ENCODE peak calls at places on chromosomes 1 and 21, in seven cellular contexts. One of them, this sample, is unnamed.

GRCh38 chr1:203547771-203548421 is 53.9 kb downstream of the OPTC start:
- DNase-seq in HEK293T: no peak
- DNase-seq in right atrium auricular region: no peak
- DNase-seq in tibial artery: no peak
- DNase-seq in GM03348: no peak
- DNase-seq in T-cell: no peak
- DNase-seq in uterus: no peak
- DNase-seq in this sample: no peak

GRCh38 chr1:58896211-58897183 is 112.7 kb upstream of the JUN start:
- DNase-seq in HEK293T: no peak
- DNase-seq in right atrium auricular region: no peak
- DNase-seq in tibial artery: peak
- DNase-seq in GM03348: no peak
- DNase-seq in T-cell: no peak
- DNase-seq in uterus: peak
- DNase-seq in this sample: peak

GRCh38 chr1:33972676-33973395 is 109.0 kb downstream of the HMGB4 start:
- DNase-seq in HEK293T: no peak
- DNase-seq in right atrium auricular region: no peak
- DNase-seq in tibial artery: peak
- DNase-seq in GM03348: peak
- DNase-seq in T-cell: no peak
- DNase-seq in uterus: no peak
- DNase-seq in this sample: no peak

GRCh38 chr1:241934843-241935242 is 22.7 kb upstream of the BECN2 start:
- DNase-seq in HEK293T: no peak
- DNase-seq in right atrium auricular region: no peak
- DNase-seq in tibial artery: no peak
- DNase-seq in GM03348: no peak
- DNase-seq in T-cell: no peak
- DNase-seq in uterus: no peak
- DNase-seq in this sample: peak

GRCh38 chr1:29523531-29523930 is 287.2 kb downstream of the PTPRU start:
- DNase-seq in HEK293T: no peak
- DNase-seq in right atrium auricular region: no peak
- DNase-seq in tibial artery: peak
- DNase-seq in GM03348: no peak
- DNase-seq in T-cell: no peak
- DNase-seq in uterus: no peak
- DNase-seq in this sample: peak

GRCh38 chr1:38772953-38773352 is 86.6 kb downstream of the RRAGC start:
- DNase-seq in HEK293T: no peak
- DNase-seq in right atrium auricular region: no peak
- DNase-seq in tibial artery: no peak
- DNase-seq in GM03348: no peak
- DNase-seq in T-cell: no peak
- DNase-seq in uterus: no peak
- DNase-seq in this sample: no peak

GRCh38 chr1:159942700-159943640 is 2.4 kb downstream of the IGSF9 start:
- DNase-seq in HEK293T: no peak
- DNase-seq in right atrium auricular region: no peak
- DNase-seq in tibial artery: peak
- DNase-seq in GM03348: no peak
- DNase-seq in T-cell: no peak
- DNase-seq in uterus: no peak
- DNase-seq in this sample: no peak

GRCh38 chr21:43775795-43776430 is at the start of gene CSTB:
- DNase-seq in HEK293T: peak
- DNase-seq in right atrium auricular region: peak
- DNase-seq in tibial artery: peak
- DNase-seq in GM03348: peak
- DNase-seq in T-cell: peak
- DNase-seq in uterus: peak
- DNase-seq in this sample: peak

GRCh38 chr1:229336345-229336744 is 6.5 kb downstream of the CCSAP start:
- DNase-seq in HEK293T: no peak
- DNase-seq in right atrium auricular region: no peak
- DNase-seq in tibial artery: no peak
- DNase-seq in GM03348: no peak
- DNase-seq in T-cell: no peak
- DNase-seq in uterus: no peak
- DNase-seq in this sample: no peak

GRCh38 chr1:154779563-154780189 is 90.4 kb downstream of the KCNN3 start:
- DNase-seq in HEK293T: no peak
- DNase-seq in right atrium auricular region: no peak
- DNase-seq in tibial artery: peak
- DNase-seq in GM03348: no peak
- DNase-seq in T-cell: no peak
- DNase-seq in uterus: no peak
- DNase-seq in this sample: no peak